ENCODE peak calls at places on chromosomes 7 and 10, in four cellular contexts. S is HepG2, C is HEK293T, D is GM12878. R is an unnamed sample.

GRCh38 chr10:102462512-102463054 is 11.2 kb upstream of the C10orf95 start:
- DNase-seq in C (no peak), D (no peak), S (no peak), R (no peak)

GRCh38 chr7:27923308-27923980 is 183.5 kb downstream of the TAX1BP1 start:
- DNase-seq in D (no peak), S (no peak), C (no peak), R (no peak)

GRCh38 chr7:2710256-2710655 is 22.3 kb downstream of the AMZ1 start:
- DNase-seq in S (no peak), D (peak), C (no peak), R (no peak)

GRCh38 chr10:76114556-76114955 is 683.1 kb downstream of the LRMDA start:
- DNase-seq in C (no peak), D (no peak), S (peak), R (no peak)

GRCh38 chr7:69295971-69296370 is 302.3 kb upstream of the AUTS2 start:
- DNase-seq in D (no peak), S (no peak), C (no peak), R (no peak)

GRCh38 chr7:150322114-150322832 is 882 bp upstream of the LRRC61 start:
- DNase-seq in D (no peak), S (peak), C (no peak), R (peak)

GRCh38 chr7:140996-141395 is 51.4 kb upstream of the FAM20C start:
- DNase-seq in C (no peak), D (no peak), S (no peak), R (no peak)

GRCh38 chr10:122498521-122498920 is 37.2 kb downstream of the HTRA1 start:
- DNase-seq in S (no peak), C (no peak), D (no peak), R (no peak)

GRCh38 chr7:152959610-152960009 is 200.1 kb downstream of the ACTR3B start:
- DNase-seq in S (no peak), C (no peak), D (no peak), R (no peak)

GRCh38 chr7:158289231-158289630 is 298.4 kb downstream of the PTPRN2 start:
- DNase-seq in D (no peak), C (no peak), S (no peak), R (no peak)

GRCh38 chr7:98106647-98107312 is at the start of gene LMTK2:
- DNase-seq in D (peak), C (peak), S (peak), R (peak)

GRCh38 chr7:151017953-151018420 is 6.3 kb downstream of the ATG9B start:
- DNase-seq in D (no peak), S (no peak), C (peak), R (peak)

GRCh38 chr7:29749701-29750321 is 56.5 kb upstream of the WIPF3 start:
- DNase-seq in C (no peak), S (no peak), D (no peak), R (peak)

GRCh38 chr10:99521474-99522077 is 11.2 kb upstream of the NKX2-3 start:
- DNase-seq in C (no peak), D (no peak), S (peak), R (no peak)

GRCh38 chr10:107163086-107163880 is 1.2 kb downstream of the SORCS1 start:
- DNase-seq in S (peak), C (no peak), D (no peak), R (no peak)

GRCh38 chr7:42102301-42102700 is 134.7 kb downstream of the GLI3 start:
- DNase-seq in C (no peak), D (no peak), S (no peak), R (no peak)

GRCh38 chr7:84701524-84702306 is 485.1 kb downstream of the SEMA3D start:
- DNase-seq in C (peak), D (no peak), S (peak), R (peak)

GRCh38 chr10:86100581-86101061 is 266.0 kb downstream of the GRID1 start:
- DNase-seq in S (peak), C (peak), D (no peak), R (no peak)

GRCh38 chr7:86339051-86339450 is 304.7 kb upstream of the GRM3 start:
- DNase-seq in C (no peak), S (no peak), D (no peak), R (no peak)

GRCh38 chr7:38731195-38731594 is 100.0 kb upstream of the AMPH start:
- DNase-seq in C (no peak), S (no peak), D (no peak), R (no peak)

GRCh38 chr7:146486519-146486918 is 369.9 kb downstream of the CNTNAP2 start:
- DNase-seq in C (no peak), D (no peak), S (no peak), R (no peak)

GRCh38 chr10:5559642-5560141 is 34.9 kb downstream of the CALML3 start:
- DNase-seq in S (no peak), D (no peak), C (no peak), R (no peak)

GRCh38 chr7:18455644-18456043 is 39.9 kb upstream of the HDAC9 start:
- DNase-seq in D (no peak), S (no peak), C (no peak), R (no peak)

GRCh38 chr10:18607503-18607902 is 43.9 kb downstream of the NSUN6 start:
- DNase-seq in S (peak), D (no peak), C (peak), R (peak)

GRCh38 chr7:45923290-45923689 is 2.2 kb upstream of the IGFBP3 start:
- DNase-seq in C (peak), S (peak), D (no peak), R (peak)

GRCh38 chr7:45921381-45921698 is 268 bp upstream of the IGFBP3 start:
- DNase-seq in D (no peak), C (no peak), S (no peak), R (no peak)

GRCh38 chr7:45920543-45921380 is at the start of gene IGFBP3:
- DNase-seq in D (no peak), C (peak), S (no peak), R (no peak)

GRCh38 chr7:45922810-45923209 is 1.7 kb upstream of the IGFBP3 start:
- DNase-seq in D (no peak), C (no peak), S (no peak), R (no peak)

DNA sequence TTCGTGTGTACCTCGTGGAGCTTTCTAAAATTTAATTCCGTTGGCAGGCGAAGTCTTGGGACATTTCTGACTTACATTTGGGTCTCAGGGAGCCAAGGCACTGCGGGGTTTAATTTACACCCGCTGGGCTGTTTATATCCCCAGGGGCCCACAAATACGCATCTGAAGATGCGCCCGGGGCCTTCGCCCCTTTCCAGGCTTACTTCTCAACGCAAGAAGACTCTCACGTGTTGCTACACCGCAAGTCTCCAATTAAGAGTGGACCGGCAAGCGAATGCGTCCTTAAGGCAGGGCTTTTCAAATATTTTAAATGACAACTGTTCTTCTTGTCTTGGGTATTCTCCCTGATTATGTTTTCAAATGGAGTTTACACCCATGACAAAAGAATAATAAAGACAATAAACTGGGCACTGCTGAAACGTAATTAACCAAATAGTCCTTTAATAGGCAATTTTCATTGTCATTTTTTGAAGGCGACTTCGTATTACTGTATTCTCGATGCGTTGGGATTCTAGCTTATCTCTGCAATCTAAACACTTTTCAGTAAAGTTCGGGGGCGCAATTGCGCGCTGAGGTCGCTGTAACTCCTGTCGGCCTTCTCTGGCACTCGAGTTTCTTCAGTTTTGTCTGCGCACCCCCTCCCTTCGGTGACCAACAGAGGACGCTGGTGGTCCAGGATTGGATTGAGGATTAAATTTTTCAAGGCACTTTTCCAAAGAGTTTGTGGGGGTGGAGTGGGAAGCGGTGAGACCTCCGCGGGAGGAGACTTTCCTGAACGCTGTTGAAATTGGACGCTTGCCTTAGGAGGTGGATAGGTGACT is 837 bp upstream of the IGFBP3 start:
- DNase-seq in D (no peak), S (peak), C (peak), R (no peak)
- TF ChIP-seq FOXK2 in D (no peak), S (no peak), C (no peak), R (no peak)

GRCh38 chr7:7595451-7595850 is 28.8 kb downstream of the MIOS start:
- DNase-seq in C (peak), S (peak), D (no peak), R (peak)
- TF ChIP-seq FOXK2 in C (no peak), S (no peak), D (no peak), R (no peak)

DNA sequence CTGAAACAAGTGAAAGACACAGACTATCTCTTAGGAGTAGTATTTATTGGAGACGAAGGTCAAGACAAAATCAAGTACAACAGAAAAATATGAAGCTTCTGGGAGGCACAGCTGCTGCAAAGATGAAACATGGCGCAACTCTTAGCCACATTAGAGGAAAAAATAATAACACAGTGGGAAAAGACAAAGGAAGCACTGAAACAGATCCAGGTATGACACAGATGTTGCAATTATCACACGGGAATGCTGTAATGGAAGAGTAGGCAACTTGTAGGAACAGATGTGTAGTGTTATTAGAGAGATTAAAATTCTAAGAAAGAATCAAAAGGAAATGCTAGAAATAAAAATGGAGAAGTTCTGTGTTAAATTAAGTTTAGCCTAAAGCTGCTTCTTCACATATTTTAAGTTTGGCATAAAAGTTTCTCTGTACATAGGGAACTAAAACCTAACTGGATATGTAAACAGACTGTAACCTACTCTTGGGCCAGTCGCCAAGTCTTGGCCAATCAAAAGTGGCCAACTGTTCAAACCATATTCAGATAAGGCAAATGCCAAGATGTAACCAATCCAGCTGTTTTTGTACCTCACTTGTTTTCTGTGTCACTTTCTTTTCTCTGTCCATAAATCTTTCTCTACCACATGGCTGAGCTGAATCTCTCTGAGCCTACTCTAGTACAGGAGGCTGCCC is 1132.0 kb upstream of the LRRTM3 start:
- DNase-seq in D (no peak), C (no peak), S (no peak), R (no peak)
- TF ChIP-seq FOXK2 in D (no peak), C (no peak), S (no peak), R (no peak)

DNA sequence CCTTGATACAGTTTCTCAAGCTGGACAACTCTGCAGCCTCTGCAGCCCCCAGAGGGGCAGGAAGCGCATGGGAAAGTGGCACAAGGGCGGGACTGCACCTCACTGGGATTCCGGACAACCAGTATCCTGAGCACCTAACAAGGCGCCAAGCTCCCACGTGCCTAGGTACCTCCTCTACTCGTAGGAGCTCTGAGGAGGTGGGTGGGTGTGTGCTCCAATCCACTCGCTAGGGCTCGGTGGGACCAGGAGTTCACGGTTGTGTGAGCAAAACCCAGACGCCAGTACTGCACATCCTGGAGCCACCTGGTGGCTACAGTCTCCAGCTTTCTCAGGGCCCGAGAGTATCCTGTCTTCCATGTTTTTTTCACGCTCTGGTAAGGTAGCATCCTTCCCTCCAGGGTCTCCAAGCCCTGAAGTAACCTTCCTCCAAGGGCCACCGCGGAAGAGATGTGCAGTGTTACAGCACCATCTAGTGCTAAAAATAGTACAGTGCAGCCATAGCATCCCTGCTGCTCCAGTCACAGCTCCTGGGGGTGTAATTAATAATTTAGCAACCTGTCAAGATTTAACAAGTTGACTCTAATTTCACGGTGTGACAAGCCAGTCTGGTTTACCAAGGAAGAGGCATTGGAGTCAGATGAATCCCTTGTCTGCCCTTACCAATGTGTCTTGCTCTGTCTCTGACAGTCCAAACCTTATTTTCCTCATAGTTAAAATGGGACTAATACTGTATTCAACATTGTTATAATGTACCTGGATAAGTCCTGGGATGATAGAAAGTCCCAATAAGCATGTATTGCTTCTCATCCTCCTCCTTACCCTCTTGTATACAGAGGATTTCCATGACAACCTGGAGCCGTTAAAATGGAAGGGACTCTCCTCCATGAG is 70.4 kb downstream of the HERPUD2 start:
- DNase-seq in D (no peak), C (peak), S (peak), R (peak)
- TF ChIP-seq FOXK2 in D (no peak), C (no peak), S (no peak), R (no peak)

GRCh38 chr10:61558188-61558587 is 104.5 kb upstream of the CABCOCO1 start:
- DNase-seq in S (no peak), D (no peak), C (no peak), R (no peak)

GRCh38 chr10:61554925-61555324 is 101.7 kb upstream of the TMEM26 start:
- DNase-seq in S (no peak), D (no peak), C (no peak), R (no peak)
- TF ChIP-seq FOXK2 in S (no peak), D (no peak), C (no peak), R (no peak)

GRCh38 chr10:69835233-69835632 is 33.5 kb downstream of the COL13A1 start:
- DNase-seq in C (no peak), D (no peak), S (no peak), R (no peak)

GRCh38 chr10:69829792-69830191 is 28.1 kb downstream of the COL13A1 start:
- DNase-seq in C (no peak), D (no peak), S (no peak), R (no peak)

GRCh38 chr10:69826789-69827532 is 25.3 kb downstream of the COL13A1 start:
- DNase-seq in S (no peak), C (no peak), D (no peak), R (peak)

GRCh38 chr10:69828115-69828870 is 26.6 kb downstream of the COL13A1 start:
- DNase-seq in S (no peak), C (no peak), D (no peak), R (no peak)

DNA sequence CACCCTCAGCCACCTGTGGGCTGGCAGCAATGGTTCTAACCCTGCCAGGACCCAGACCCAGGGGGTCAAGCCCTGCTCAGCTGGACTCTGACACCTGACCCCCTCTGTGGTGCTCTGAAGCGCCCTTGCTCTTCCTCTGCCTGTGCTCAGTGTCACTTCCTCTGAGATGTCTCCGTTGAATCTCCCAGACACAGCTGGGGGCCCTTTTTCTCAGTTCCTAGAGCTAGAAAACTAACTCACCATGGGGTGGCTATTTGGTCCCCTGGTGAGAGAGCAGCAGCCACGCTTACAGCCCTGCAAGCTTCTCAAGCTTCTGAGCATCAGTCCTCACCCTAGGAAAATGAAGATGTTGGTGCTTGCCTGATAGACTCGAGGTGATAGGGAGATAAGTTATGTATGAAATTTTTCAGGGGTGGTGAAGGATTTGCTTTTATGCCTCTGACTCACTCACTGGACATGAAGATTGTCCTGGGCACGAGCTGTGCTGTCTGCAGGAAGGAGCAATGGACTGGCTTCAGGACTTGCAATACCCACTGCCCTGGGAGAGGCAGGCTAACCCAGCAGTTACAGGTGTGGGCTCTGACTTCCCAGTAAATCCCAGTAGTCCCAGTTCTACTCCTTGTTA is 29.6 kb downstream of the COL13A1 start:
- DNase-seq in D (no peak), C (no peak), S (no peak), R (no peak)
- TF ChIP-seq FOXK2 in D (no peak), C (no peak), S (no peak), R (no peak)

GRCh38 chr7:25009271-25009670 is 29.3 kb upstream of the OSBPL3 start:
- DNase-seq in S (no peak), D (no peak), C (no peak), R (no peak)
- TF ChIP-seq FOXK2 in S (no peak), D (no peak), C (no peak), R (no peak)

GRCh38 chr7:16494955-16495719 is 29.6 kb upstream of the SOSTDC1 start:
- DNase-seq in C (no peak), S (no peak), D (no peak), R (no peak)
- TF ChIP-seq FOXK2 in C (no peak), S (no peak), D (no peak), R (no peak)

DNA sequence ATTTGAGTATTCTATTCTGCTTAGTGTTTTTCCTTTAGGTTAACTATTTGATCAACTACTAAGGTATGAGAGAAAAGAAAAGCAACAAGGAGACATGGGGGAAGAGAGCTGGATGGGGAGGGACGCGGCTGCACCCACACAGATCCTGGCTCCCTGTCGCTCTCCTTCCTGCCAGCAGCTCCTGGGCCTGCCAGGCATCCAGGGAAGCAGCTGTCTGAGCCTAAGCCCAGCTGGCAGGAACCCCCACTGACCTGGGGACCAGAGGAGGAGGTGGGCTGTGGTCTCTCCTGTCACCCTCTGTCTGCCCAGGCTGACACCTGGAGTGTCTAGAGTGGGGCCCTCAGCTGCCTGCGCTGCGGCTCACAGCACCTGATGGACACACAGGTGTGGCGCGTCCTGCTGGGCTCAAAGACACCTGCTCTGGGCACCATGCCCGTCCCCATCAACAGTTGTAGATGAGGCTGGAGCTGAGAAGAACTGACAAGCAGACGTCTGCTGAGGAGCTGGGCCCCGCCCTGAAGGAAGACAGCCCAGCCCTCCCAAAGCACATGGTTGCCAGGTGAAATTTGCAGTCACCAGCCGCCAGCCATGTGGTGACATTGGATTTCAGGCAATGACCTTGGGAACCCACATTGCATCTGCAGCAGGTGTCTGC is 207.9 kb downstream of the PLXNA4 start:
- DNase-seq in S (no peak), D (no peak), C (no peak), R (no peak)
- TF ChIP-seq FOXK2 in S (no peak), D (no peak), C (no peak), R (no peak)

DNA sequence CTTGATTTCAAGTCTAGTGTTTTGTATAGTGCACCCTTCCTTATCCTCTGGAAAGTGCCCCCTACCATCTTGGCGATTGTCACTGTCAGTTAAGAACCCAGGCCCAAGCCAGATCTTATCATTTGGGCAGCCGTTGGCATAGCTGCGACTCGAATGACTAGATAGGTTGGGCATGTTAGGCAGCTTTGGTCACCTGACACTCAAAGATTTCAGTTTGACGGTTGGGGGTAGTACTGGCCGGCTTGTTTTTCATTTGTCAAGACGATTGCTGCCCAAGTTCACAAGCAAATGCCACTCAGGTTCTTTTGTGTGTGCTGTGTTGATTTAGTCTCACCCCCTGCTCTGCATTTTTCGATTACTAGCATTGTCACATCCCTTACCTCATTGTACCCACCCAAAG is 6.7 kb downstream of the NIPSNAP2 start:
- DNase-seq in S (no peak), C (no peak), D (no peak), R (no peak)
- TF ChIP-seq FOXK2 in S (no peak), C (no peak), D (no peak), R (no peak)

R was measured in K562.